ENCODE peak calls at places on chromosomes 13 and 19, in eight cellular contexts. L is GM23338, C is AG04449, Z is choroid plexus epithelial cell, E is fibroblast of mammary gland, B is endodermal cell, P is skeletal muscle cell, K is vagina. F is an unnamed sample.

GRCh38 chr13:65461590-65461989 is 1768.5 kb downstream of the PCDH9 start:
- DNase-seq in E (peak; percentile 59), K (no peak), P (peak; percentile 57), Z (peak; percentile 96), B (no peak), L (peak; percentile 8), C (no peak), F (no peak)

GRCh38 chr13:68872338-68872737 is 1235.3 kb upstream of the ATXN8OS start:
- DNase-seq in C (no peak), Z (no peak), E (no peak), P (no peak), B (no peak), L (no peak), K (no peak), F (no peak)

GRCh38 chr13:74596691-74597090 is 462.5 kb upstream of the KLF12 start:
- DNase-seq in P (no peak), B (no peak), E (no peak), C (no peak), K (no peak), Z (no peak), L (peak; percentile 9), F (no peak)

GRCh38 chr13:112892759-112893569 is 76.0 kb upstream of the MCF2L start:
- DNase-seq in L (no peak), B (peak; percentile 81), Z (no peak), P (no peak), K (no peak), E (no peak), C (no peak), F (no peak)

GRCh38 chr19:3687774-3688706 is 12.2 kb downstream of the PIP5K1C start:
- DNase-seq in Z (peak; percentile 53), E (no peak), P (no peak), K (no peak), B (peak; percentile 90), L (peak; percentile 71), C (no peak), F (no peak)

GRCh38 chr13:107886118-107886517 is 329.2 kb downstream of the LIG4 start:
- DNase-seq in B (no peak), L (no peak), C (no peak), P (no peak), E (no peak), K (no peak), Z (no peak), F (no peak)

GRCh38 chr13:95564948-95565347 is 12.4 kb downstream of the CLDN10 start:
- DNase-seq in C (no peak), B (no peak), L (no peak), K (no peak), Z (peak; percentile 63), E (peak; percentile 70), P (peak; percentile 31), F (peak; percentile 91)

GRCh38 chr19:1008268-1009042 is 8.2 kb downstream of the GRIN3B start:
- DNase-seq in L (no peak), E (no peak), Z (no peak), P (no peak), C (no peak), K (no peak), B (no peak), F (no peak)

GRCh38 chr19:3210347-3211017 is 14.0 kb upstream of the CELF5 start:
- DNase-seq in P (no peak), C (no peak), E (peak; percentile 37), L (peak; percentile 84), B (peak; percentile 92), Z (peak; percentile 41), K (no peak), F (peak; percentile 9)

GRCh38 chr13:36879218-36879938 is 40.7 kb downstream of the SMAD9 start:
- DNase-seq in Z (no peak), P (no peak), K (no peak), E (no peak), L (no peak), B (no peak), C (no peak), F (no peak)

GRCh38 chr13:45198924-45199323 is 1.9 kb downstream of the KCTD4 start:
- DNase-seq in Z (peak; percentile 54), L (no peak), P (no peak), C (no peak), E (no peak), K (no peak), B (no peak), F (no peak)

GRCh38 chr13:78601124-78601885 is 2.0 kb downstream of the POU4F1 start:
- DNase-seq in Z (no peak), P (no peak), L (peak; percentile 66), C (no peak), K (no peak), E (peak; percentile 12), B (peak; percentile 75), F (no peak)

GRCh38 chr19:48874309-48875135 is 2.3 kb downstream of the PPP1R15A start:
- DNase-seq in K (no peak), Z (peak; percentile 44), E (peak; percentile 87), P (peak; percentile 28), B (no peak), L (no peak), C (no peak), F (peak; percentile 53)

GRCh38 chr13:73572824-73573223 is 514.0 kb downstream of the KLF5 start:
- DNase-seq in Z (no peak), L (no peak), P (no peak), E (no peak), K (no peak), B (no peak), C (no peak), F (no peak)

GRCh38 chr13:108558489-108558888 is 70.9 kb upstream of the MYO16 start:
- DNase-seq in K (no peak), L (no peak), B (no peak), C (no peak), E (no peak), Z (no peak), P (no peak), F (no peak)

GRCh38 chr19:21835429-21835809 is 563 bp downstream of the ZNF43 start:
- DNase-seq in P (no peak), L (no peak), E (no peak), C (no peak), Z (no peak), B (no peak), K (no peak), F (no peak)

GRCh38 chr19:52214241-52214640 is 24.4 kb downstream of the PPP2R1A start:
- DNase-seq in K (no peak), C (no peak), Z (no peak), L (no peak), P (no peak), E (no peak), B (no peak), F (no peak)

GRCh38 chr19:14147797-14148605 is 11.6 kb upstream of the ASF1B start:
- DNase-seq in Z (peak; percentile 66), E (peak; percentile 59), B (peak; percentile 76), P (no peak), K (no peak), C (no peak), L (peak; percentile 75), F (peak; percentile 74)

GRCh38 chr19:32339988-32340874 is 5.2 kb upstream of the ZNF507 start:
- DNase-seq in P (no peak), Z (peak; percentile 64), B (peak; percentile 86), E (peak; percentile 47), L (peak; percentile 71), C (no peak), K (no peak), F (peak; percentile 43)

GRCh38 chr13:41178040-41178439 is 16.3 kb downstream of the KBTBD7 start:
- DNase-seq in P (no peak), E (peak; percentile 77), L (peak; percentile 28), B (no peak), K (no peak), Z (peak; percentile 45), C (no peak), F (peak; percentile 35)

GRCh38 chr13:59641758-59642157 is 522.0 kb downstream of the DIAPH3 start:
- DNase-seq in C (peak; percentile 26), L (no peak), B (no peak), E (no peak), P (no peak), Z (peak; percentile 20), K (no peak), F (peak; percentile 6)

GRCh38 chr19:47511128-47511517 is 3.7 kb downstream of the NAPA start:
- DNase-seq in P (no peak), K (no peak), Z (no peak), C (no peak), E (peak; percentile 67), L (no peak), B (no peak), F (no peak)
- H3K4me3 ChIP-seq in P (no peak overlapping the region), K (peak overlapping the region; percentile 89), Z (no peak overlapping the region), C (no peak overlapping the region), E (no peak overlapping the region), L (no peak overlapping the region), B (no peak overlapping the region), F (no peak overlapping the region)

DNA sequence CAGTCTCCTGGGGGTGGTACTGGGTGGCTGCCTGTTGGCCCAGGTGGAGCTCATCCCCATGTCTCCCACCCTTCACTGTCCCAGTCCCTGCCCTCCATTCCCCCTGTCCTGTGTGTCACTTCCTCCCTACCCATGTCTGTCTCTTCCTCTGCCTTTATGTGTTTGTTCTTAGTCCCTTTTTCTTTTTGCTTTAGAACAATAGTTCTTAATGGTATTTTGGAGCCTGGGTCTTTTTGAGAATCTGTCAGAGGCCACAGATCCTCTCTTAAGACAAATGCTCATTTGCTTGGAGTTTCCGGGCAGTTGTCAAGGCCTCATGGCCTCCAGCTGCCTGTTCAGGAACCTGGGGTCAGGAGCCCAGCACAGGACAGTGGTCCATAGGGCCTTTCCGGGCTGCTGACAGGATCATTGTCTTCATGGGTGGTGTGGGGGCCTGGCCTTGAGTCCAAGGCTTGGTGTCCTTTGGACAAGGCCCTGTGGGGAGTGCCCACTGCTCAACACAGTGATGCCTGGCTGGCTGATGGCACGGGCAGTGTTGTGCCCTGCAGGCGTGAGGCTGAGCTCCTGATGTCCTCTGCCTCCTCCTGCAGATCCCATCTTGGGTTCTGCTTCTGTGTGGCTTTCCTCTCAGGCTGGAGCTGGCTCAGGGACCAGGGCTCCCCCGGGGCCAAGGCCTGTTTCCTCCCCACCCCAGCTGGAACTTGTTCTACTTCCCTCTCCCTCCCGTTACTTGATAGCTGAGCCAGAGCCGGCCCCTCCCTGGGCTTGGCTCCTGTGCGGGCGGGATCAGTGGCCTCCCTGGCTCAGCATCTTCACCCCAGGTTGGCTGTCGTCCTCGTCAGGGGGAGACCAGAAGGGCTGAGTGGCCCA is 3.5 kb downstream of the EGLN2 start:
- DNase-seq in K (no peak), C (no peak), P (no peak), Z (no peak), L (no peak), E (no peak), B (no peak), F (peak; percentile 46)
- H3K4me3 ChIP-seq in K (peak overlapping the region; percentile 95), C (peak overlapping the region; percentile 39), P (peak overlapping the region; percentile 11), Z (peak overlapping the region; percentile 35), L (peak overlapping the region; percentile 35), E (peak overlapping the region; percentile 14), B (peak overlapping the region; percentile 94), F (peak overlapping the region; percentile 86)

GRCh38 chr19:11293468-11294389 is 2.2 kb upstream of the TSPAN16 start:
- DNase-seq in B (peak; percentile 99), P (peak; percentile 70), K (peak; percentile 97), C (peak; percentile 37), L (peak; percentile 94), Z (peak; percentile 92), E (peak; percentile 89), F (peak; percentile 91)
- H3K4me3 ChIP-seq in B (peak overlapping the region; percentile 63), P (peak overlapping the region; percentile 19), K (peak overlapping the region; percentile 12), C (peak overlapping the region; percentile 42), L (peak overlapping the region; percentile 46), Z (peak overlapping the region; percentile 34), E (peak overlapping the region; percentile 35), F (peak overlapping the region; percentile 51)

DNA sequence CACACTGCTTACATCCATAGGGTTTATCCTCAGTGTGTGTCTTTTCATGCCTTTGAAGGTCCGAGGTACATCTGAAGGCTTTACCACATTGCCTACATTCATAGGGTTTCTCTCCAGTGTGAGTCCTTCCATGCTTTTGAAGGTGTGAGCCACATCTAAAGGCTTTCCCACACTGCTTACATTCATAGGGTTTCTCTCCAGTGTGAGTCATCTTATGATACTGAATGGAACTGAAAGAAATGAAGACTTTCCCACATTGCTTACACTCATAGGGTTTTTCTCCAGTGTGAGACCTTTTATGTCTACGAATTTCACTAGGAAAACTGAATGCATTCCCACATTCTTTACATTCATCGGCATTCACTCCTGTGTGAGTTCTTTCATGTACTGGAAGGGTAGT is 7.1 kb downstream of the ZNF20 start:
- DNase-seq in Z (peak; percentile 23), B (no peak), K (no peak), E (peak; percentile 24), L (peak; percentile 51), P (no peak), C (no peak), F (no peak)
- H3K4me3 ChIP-seq in Z (no peak overlapping the region), B (peak overlapping the region; percentile 67), K (no peak overlapping the region), E (no peak overlapping the region), L (no peak overlapping the region), P (no peak overlapping the region), C (no peak overlapping the region), F (no peak overlapping the region)